ENCODE peak calls at places on chromosome 22, in seven cellular contexts. L is Panc1, S is GM12878, C is SK-N-SH, P is H1, U is HCT116, A is HepG2. R is an unnamed sample.
A peak's percentile ranks its signal among the peaks of the same experiment; 100 is the strongest.

GRCh38 chr22:37940698-37941376 is 12.6 kb downstream of the C22orf23 start:
- DNase-seq in S (no peak), A (no peak), L (no peak), U (no peak), P (no peak), C (no peak), R (no peak)

GRCh38 chr22:22374579-22374978 is 130.0 kb downstream of the VPREB1 start:
- DNase-seq in L (no peak), U (no peak), C (no peak), A (no peak), S (no peak), P (no peak), R (no peak)

GRCh38 chr22:19708323-19709011 is 5.8 kb upstream of the SEPTIN5 start:
- DNase-seq in U (no peak), S (no peak), P (no peak), A (no peak), C (peak; percentile 20), L (no peak), R (no peak)

GRCh38 chr22:25828422-25828821 is 86.4 kb downstream of the MYO18B start:
- DNase-seq in C (no peak), A (no peak), L (no peak), S (no peak), P (no peak), U (no peak), R (no peak)

GRCh38 chr22:38098410-38099249 is 11.9 kb downstream of the BAIAP2L2 start:
- DNase-seq in L (no peak), A (no peak), S (no peak), C (no peak), P (no peak), U (no peak), R (no peak)

GRCh38 chr22:49349181-49349835 is 478.4 kb downstream of the BRD1 start:
- DNase-seq in C (no peak), U (no peak), L (no peak), P (no peak), A (no peak), S (no peak), R (no peak)

GRCh38 chr22:37803636-37804371 is 3.9 kb upstream of the GCAT start:
- DNase-seq in L (no peak), U (no peak), C (no peak), S (no peak), A (no peak), P (no peak), R (no peak)

GRCh38 chr22:26479792-26480610 is 3.6 kb downstream of the HPS4 start:
- DNase-seq in C (no peak), S (no peak), L (no peak), U (no peak), A (peak; percentile 82), P (no peak), R (no peak)

GRCh38 chr22:26322179-26322905 is 106.7 kb upstream of the ASPHD2 start:
- DNase-seq in S (no peak), L (no peak), U (peak; percentile 8), A (no peak), P (peak; percentile 19), C (no peak), R (no peak)

GRCh38 chr22:26707090-26707489 is 49.7 kb downstream of the MIAT start:
- DNase-seq in A (no peak), L (no peak), P (no peak), U (no peak), S (no peak), C (no peak), R (no peak)

GRCh38 chr22:23833017-23833795 is 5.6 kb downstream of the DERL3 start:
- DNase-seq in S (no peak), L (no peak), P (no peak), A (no peak), U (no peak), C (peak; percentile 16), R (no peak)

GRCh38 chr22:43085658-43086606 is 3.3 kb downstream of the TTLL1 start:
- DNase-seq in U (no peak), C (no peak), P (no peak), S (peak; percentile 40), A (no peak), L (no peak), R (no peak)

GRCh38 chr22:36239150-36239400 is 252 bp downstream of the APOL2 start:
- DNase-seq in A (no peak), C (peak; percentile 29), P (no peak), U (no peak), S (no peak), L (no peak), R (no peak)

GRCh38 chr22:36238348-36239149 is 778 bp downstream of the APOL2 start:
- DNase-seq in C (peak; percentile 36), L (no peak), U (no peak), S (no peak), A (no peak), P (no peak), R (peak; percentile 46)

GRCh38 chr22:36236338-36237319 is 2.7 kb downstream of the APOL2 start:
- DNase-seq in C (no peak), S (no peak), L (no peak), U (no peak), A (no peak), P (no peak), R (no peak)

GRCh38 chr22:36239401-36240171 is at the start of gene APOL2:
- DNase-seq in L (peak; percentile 75), C (peak; percentile 85), S (peak; percentile 75), A (peak; percentile 94), P (peak; percentile 77), U (peak; percentile 83), R (peak; percentile 78)

DNA sequence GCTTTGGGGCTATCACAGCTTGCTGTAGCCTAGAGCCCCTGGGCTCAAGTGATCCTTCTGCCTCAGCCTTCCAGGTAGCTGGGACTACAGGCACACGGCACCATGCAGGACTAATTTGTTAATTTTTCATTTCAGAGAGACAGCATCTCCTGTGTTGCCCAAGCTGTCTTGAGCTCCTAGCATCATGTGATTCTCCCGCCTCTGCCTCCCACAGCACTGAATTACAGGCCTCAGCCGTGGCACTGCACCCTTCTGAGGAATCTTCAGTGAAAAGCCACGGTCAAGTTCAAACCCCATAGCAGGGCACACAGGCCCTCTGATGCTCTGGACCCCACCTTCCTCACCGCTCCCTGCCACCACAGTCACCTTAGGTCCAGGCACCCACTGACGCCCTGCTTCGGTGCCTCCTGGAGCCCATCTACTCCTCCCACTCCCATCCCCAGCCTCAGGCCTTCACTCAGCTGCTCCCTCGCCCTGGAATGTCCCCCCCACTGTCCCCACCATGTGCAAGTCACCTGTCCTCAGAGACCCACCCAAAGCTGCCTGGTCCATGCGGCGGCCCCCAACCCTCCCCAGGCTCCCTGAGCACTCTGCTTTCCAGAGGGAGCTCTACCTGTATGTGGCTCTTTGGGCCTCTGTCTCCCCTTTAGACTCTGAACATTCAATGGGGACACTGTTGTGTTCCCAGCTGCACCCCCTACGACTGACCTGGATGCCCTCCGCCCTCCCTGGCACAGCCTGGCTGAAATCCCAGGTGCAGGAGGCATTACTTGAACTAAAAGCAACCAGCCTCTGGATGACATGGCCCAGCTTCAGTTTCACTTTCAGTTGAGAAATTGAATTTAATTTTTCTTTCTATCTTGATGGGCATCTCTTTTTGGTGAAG is 1.6 kb downstream of the APOL2 start:
- DNase-seq in P (no peak), C (no peak), U (no peak), A (no peak), S (no peak), L (no peak), R (no peak)
- TF ChIP-seq SIN3A in P (no peak), C (no peak), U (no peak), A (no peak), S (no peak), L (no peak), R (no peak)

GRCh38 chr22:31872209-31872608 is 72.1 kb upstream of the YWHAH start:
- DNase-seq in S (no peak), U (no peak), A (peak; percentile 33), C (peak; percentile 46), L (no peak), P (no peak), R (peak; percentile 43)

GRCh38 chr22:31870890-31871289 is 73.4 kb upstream of the YWHAH start:
- DNase-seq in U (no peak), C (no peak), L (peak; percentile 22), A (no peak), S (no peak), P (no peak), R (no peak)

GRCh38 chr22:31867386-31868153 is 76.8 kb upstream of the YWHAH start:
- DNase-seq in S (no peak), C (no peak), U (no peak), A (no peak), L (no peak), P (no peak), R (peak; percentile 32)

GRCh38 chr22:31871475-31871874 is 72.9 kb upstream of the YWHAH start:
- DNase-seq in L (no peak), S (no peak), A (no peak), P (no peak), U (no peak), C (no peak), R (no peak)

GRCh38 chr22:31866918-31867317 is 77.4 kb upstream of the YWHAH start:
- DNase-seq in S (no peak), P (no peak), C (no peak), L (no peak), A (no peak), U (no peak), R (peak; percentile 22)
- TF ChIP-seq SIN3A in S (no peak), P (no peak), C (no peak), L (no peak), A (no peak), U (no peak), R (no peak)

DNA sequence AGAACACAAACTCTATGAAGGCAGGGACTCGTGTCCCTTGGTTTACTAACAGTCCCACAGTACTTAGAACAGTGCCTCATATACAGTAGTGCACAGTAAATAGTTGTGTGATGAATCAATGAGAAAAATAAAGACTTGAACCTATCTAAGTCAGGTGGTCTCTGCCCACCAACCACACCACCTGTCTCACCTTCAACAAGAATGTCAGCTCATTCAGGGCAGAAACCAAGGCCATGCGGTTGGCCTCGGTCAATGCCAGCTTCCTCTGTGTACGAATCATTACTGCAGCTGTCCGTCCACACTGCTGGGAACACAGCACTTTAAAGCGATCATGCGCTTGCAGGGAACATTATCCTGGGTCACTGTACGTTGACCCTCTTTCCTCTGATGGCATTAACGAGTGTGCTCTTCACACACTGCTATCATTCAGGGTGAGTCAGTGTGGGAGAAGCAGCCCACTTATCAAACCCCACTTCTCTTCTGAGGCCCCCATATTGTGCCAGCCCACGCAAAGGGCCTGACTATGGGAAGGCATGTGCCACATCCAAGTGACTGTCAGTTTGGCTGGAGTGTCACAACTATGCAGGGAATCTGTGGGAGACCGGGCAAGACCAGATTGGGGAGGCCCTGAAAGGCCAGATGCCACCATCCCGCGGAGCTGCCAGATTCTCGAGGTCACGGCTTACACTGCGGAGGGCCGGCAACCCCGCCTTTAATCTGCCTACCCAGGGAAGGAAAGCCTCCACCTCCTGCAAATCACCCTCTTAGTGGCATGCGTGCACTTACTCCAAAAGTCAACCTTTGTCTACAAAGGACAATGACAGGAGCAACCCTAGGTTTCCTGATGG is 36.1 kb downstream of the LARGE1 start:
- DNase-seq in C (no peak), P (no peak), L (no peak), U (no peak), A (peak; percentile 15), S (no peak), R (no peak)
- TF ChIP-seq SIN3A in C (no peak), P (no peak), L (no peak), U (no peak), A (no peak), S (no peak), R (no peak)

DNA sequence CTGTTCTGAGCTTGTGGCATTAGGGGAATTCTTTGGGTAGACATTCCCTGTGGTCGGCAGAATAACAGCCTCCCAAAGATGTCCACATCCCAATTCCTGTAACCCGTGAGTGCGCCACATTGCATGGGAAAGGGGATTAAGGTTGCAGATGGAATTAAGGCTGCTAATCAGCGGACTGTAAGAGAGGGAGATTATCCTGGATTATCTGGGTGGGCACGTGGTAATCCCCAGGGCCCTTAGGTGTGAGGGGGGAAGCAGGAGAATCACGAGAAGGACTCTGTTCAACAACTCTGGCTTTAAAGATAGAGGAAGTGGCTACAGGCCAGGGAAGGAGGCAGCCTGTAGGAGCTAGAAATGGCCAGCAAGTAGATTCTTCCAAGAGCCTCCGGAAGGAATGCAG is 16.0 kb downstream of the CACNG2 start:
- DNase-seq in L (no peak), U (no peak), S (no peak), C (no peak), A (no peak), P (no peak), R (no peak)
- TF ChIP-seq SIN3A in L (no peak), U (no peak), S (no peak), C (no peak), A (no peak), P (no peak), R (no peak)